ENCODE peak calls at places on chromosomes 7 and 10, in eight cellular contexts. P is Peyer's patch; Y is H1; Q is CD8-positive, alpha-beta T cell; S is ovary; L is cardiac muscle cell; G is lung; C is heart left ventricle. H is an unnamed sample.

GRCh38 chr10:61904711-61905445 is 3.4 kb downstream of the ARID5B start:
- DNase-seq in P (peak), Y (no peak), Q (peak), S (no peak), L (peak), G (no peak), C (no peak), H (no peak)

GRCh38 chr10:22218448-22218847 is 633 bp upstream of the EBLN1 start:
- DNase-seq in P (no peak), Y (no peak), Q (no peak), S (no peak), L (no peak), G (no peak), C (no peak), H (no peak)

GRCh38 chr7:21330462-21331178 is 97.3 kb upstream of the SP4 start:
- DNase-seq in P (no peak), Y (peak), Q (no peak), S (no peak), L (no peak), G (no peak), C (no peak), H (no peak)

GRCh38 chr7:145212050-145212449 is 376.2 kb upstream of the TPK1 start:
- DNase-seq in P (no peak), Y (no peak), Q (no peak), S (no peak), L (no peak), G (no peak), C (no peak), H (no peak)

GRCh38 chr7:40888499-40888898 is 753.7 kb downstream of the SUGCT start:
- DNase-seq in P (no peak), Y (no peak), Q (no peak), S (no peak), L (no peak), G (no peak), C (no peak), H (no peak)

GRCh38 chr10:109914966-109915365 is 8.3 kb downstream of the XPNPEP1 start:
- DNase-seq in P (no peak), Y (no peak), Q (peak), S (no peak), L (no peak), G (no peak), C (no peak), H (no peak)

GRCh38 chr7:46569117-46569433 is 648.0 kb upstream of the IGFBP3 start:
- DNase-seq in P (no peak), Y (no peak), Q (no peak), S (no peak), L (no peak), G (no peak), C (no peak), H (no peak)

GRCh38 chr7:138889566-138889965 is 91.6 kb upstream of the ATP6V0A4 start:
- DNase-seq in P (no peak), Y (no peak), Q (no peak), S (no peak), L (no peak), G (no peak), C (no peak), H (no peak)

GRCh38 chr10:70331486-70332268 is 47.9 kb upstream of the NPFFR1 start:
- DNase-seq in P (peak), Y (no peak), Q (no peak), S (peak), L (peak), G (peak), C (peak), H (no peak)

GRCh38 chr10:68095176-68095575 is 14.1 kb upstream of the MYPN start:
- DNase-seq in P (no peak), Y (no peak), Q (no peak), S (no peak), L (no peak), G (no peak), C (no peak), H (no peak)

GRCh38 chr10:30529373-30529998 is 95.5 kb downstream of the MAP3K8 start:
- DNase-seq in P (peak), Y (no peak), Q (peak), S (no peak), L (no peak), G (peak), C (peak), H (peak)

GRCh38 chr10:19819419-19820033 is 3.3 kb downstream of the PLXDC2 start:
- DNase-seq in P (no peak), Y (no peak), Q (no peak), S (no peak), L (peak), G (no peak), C (peak), H (no peak)

GRCh38 chr7:79421751-79422150 is 31.7 kb downstream of the MAGI2 start:
- DNase-seq in P (no peak), Y (no peak), Q (no peak), S (no peak), L (no peak), G (no peak), C (no peak), H (no peak)

GRCh38 chr10:131167036-131167860 is 144.3 kb downstream of the TCERG1L start:
- DNase-seq in P (no peak), Y (no peak), Q (no peak), S (no peak), L (no peak), G (no peak), C (no peak), H (peak)

GRCh38 chr7:104328308-104328969 is at the start of gene LHFPL3:
- DNase-seq in P (no peak), Y (peak), Q (no peak), S (no peak), L (peak), G (no peak), C (no peak), H (no peak)

GRCh38 chr10:29915116-29915785 is 144.1 kb downstream of the JCAD start:
- DNase-seq in P (no peak), Y (no peak), Q (no peak), S (no peak), L (no peak), G (no peak), C (no peak), H (no peak)

GRCh38 chr7:151057737-151057988 is at the start of gene CDK5:
- DNase-seq in P (no peak), Y (no peak), Q (no peak), S (no peak), L (no peak), G (no peak), C (no peak), H (no peak)

GRCh38 chr7:9186730-9187129 is 753.3 kb downstream of the NXPH1 start:
- DNase-seq in P (no peak), Y (no peak), Q (no peak), S (no peak), L (no peak), G (no peak), C (no peak), H (no peak)

GRCh38 chr10:132311338-132311939 is 3.7 kb upstream of the STK32C start:
- DNase-seq in P (no peak), Y (no peak), Q (no peak), S (no peak), L (no peak), G (no peak), C (no peak), H (no peak)

GRCh38 chr10:42962902-42963231 is 114.0 kb upstream of the RET start:
- DNase-seq in P (no peak), Y (no peak), Q (no peak), S (no peak), L (no peak), G (no peak), C (peak), H (peak)

GRCh38 chr7:17298102-17298839 is at the start of gene AHR:
- DNase-seq in P (peak), Y (peak), Q (peak), S (peak), L (peak), G (peak), C (peak), H (peak)

GRCh38 chr10:29617880-29618340 is 16.9 kb downstream of the SVIL start:
- DNase-seq in P (no peak), Y (no peak), Q (no peak), S (peak), L (no peak), G (no peak), C (peak), H (no peak)

GRCh38 chr10:8628351-8628750 is 573.9 kb downstream of the GATA3 start:
- DNase-seq in P (no peak), Y (no peak), Q (no peak), S (no peak), L (no peak), G (no peak), C (no peak), H (no peak)

GRCh38 chr7:108603922-108604684 is 34.4 kb downstream of the DNAJB9 start:
- DNase-seq in P (no peak), Y (no peak), Q (no peak), S (no peak), L (no peak), G (no peak), C (no peak), H (no peak)

GRCh38 chr10:121511943-121512342 is 86.3 kb downstream of the FGFR2 start:
- DNase-seq in P (no peak), Y (no peak), Q (no peak), S (no peak), L (no peak), G (no peak), C (no peak), H (no peak)

GRCh38 chr10:68871731-68872342 is 29.3 kb upstream of the DDX50 start:
- DNase-seq in P (no peak), Y (no peak), Q (no peak), S (no peak), L (peak), G (no peak), C (no peak), H (no peak)

GRCh38 chr7:90592036-90592435 is 4.1 kb upstream of the CDK14 start:
- DNase-seq in P (no peak), Y (no peak), Q (no peak), S (no peak), L (no peak), G (no peak), C (no peak), H (no peak)

GRCh38 chr7:155107126-155107525 is 37.0 kb downstream of the HTR5A start:
- DNase-seq in P (no peak), Y (no peak), Q (no peak), S (no peak), L (no peak), G (no peak), C (no peak), H (no peak)

GRCh38 chr10:86872757-86873156 is 84.7 kb downstream of the MMRN2 start:
- DNase-seq in P (no peak), Y (no peak), Q (no peak), S (no peak), L (no peak), G (no peak), C (no peak), H (no peak)

GRCh38 chr7:51229106-51229537 is 87.5 kb downstream of the COBL start:
- DNase-seq in P (no peak), Y (no peak), Q (no peak), S (no peak), L (no peak), G (no peak), C (no peak), H (peak)

GRCh38 chr10:34491666-34492065 is 323.4 kb downstream of the PARD3 start:
- DNase-seq in P (no peak), Y (no peak), Q (no peak), S (no peak), L (no peak), G (no peak), C (no peak), H (no peak)

GRCh38 chr10:26621889-26622681 is 75.4 kb upstream of the PDSS1 start:
- DNase-seq in P (peak), Y (peak), Q (no peak), S (no peak), L (peak), G (peak), C (no peak), H (no peak)

GRCh38 chr7:44144968-44145418 is 3.9 kb upstream of the MYL7 start:
- DNase-seq in P (no peak), Y (no peak), Q (no peak), S (peak), L (no peak), G (no peak), C (no peak), H (peak)

GRCh38 chr7:44147026-44147881 is 6.1 kb upstream of the MYL7 start:
- DNase-seq in P (no peak), Y (no peak), Q (no peak), S (peak), L (peak), G (no peak), C (no peak), H (peak)

GRCh38 chr7:44145419-44145968 is 4.4 kb upstream of the MYL7 start:
- DNase-seq in P (peak), Y (peak), Q (peak), S (peak), L (no peak), G (no peak), C (no peak), H (no peak)

GRCh38 chr7:44144426-44144967 is 3.4 kb upstream of the MYL7 start:
- DNase-seq in P (no peak), Y (no peak), Q (no peak), S (peak), L (no peak), G (no peak), C (no peak), H (peak)

DNA sequence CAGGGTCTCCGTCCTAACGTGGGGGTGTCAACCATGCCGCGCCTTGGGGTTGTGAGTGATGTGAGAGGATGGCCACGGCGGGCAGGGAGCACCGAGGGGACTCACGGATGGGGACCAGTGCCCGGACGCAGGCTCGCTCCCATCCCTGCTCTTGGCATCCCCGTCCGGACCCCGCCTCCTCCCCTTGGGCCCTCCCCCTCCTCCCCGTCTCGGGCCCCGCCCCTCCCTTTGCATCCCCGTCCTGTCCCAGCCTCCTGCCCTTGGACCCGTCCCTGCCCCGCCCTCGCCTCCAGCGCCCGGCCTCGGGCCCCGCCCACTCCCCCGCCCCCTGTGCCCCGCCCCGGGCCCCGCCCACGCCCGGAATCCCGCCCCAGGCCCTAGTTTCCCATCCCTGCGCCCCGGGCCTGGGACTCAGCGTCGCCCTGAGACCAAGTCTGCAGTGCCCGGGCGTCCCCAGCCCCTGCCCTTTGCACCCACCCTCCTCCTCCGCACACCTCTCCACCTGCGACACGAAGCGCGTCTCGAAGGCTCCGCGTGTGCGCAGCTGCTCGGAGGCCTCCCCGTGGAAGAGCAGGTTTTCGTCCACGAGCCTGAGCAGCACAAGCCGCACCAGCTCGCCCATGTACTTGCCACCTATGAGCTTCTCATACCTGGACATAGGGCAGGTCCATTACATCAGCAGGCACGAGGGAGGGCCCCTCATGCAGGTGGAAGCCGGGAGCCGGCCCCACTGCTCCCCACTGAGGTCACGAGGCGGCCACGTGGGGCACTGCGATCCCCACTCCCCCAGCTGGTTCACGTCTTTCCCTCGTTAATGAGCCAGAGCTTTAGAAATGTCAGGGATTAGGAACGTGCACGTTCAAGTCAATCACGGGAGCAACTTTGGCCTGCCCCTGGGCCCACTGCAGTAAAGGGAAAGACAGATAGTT is 5.1 kb upstream of the MYL7 start:
- DNase-seq in P (peak), Y (peak), Q (peak), S (peak), L (peak), G (peak), C (peak), H (peak)
- H3K4me3 ChIP-seq in P (peak), Y (peak), Q (peak), S (peak), L (peak), G (peak), C (peak), H (peak)

GRCh38 chr10:48444861-48445841 is 138.7 kb downstream of the MAPK8 start:
- DNase-seq in P (no peak), Y (peak), Q (no peak), S (no peak), L (peak), G (peak), C (no peak), H (no peak)
- H3K27ac ChIP-seq in P (no peak), Y (no peak), Q (no peak), S (no peak), L (no peak), G (no peak), C (no peak), H (no peak)

GRCh38 chr7:96322373-96322695 is 436 bp upstream of the SLC25A13 start:
- DNase-seq in P (no peak), Y (no peak), Q (no peak), S (no peak), L (no peak), G (no peak), C (no peak), H (no peak)
- TF ChIP-seq CTCF in P (no peak), Y (no peak), Q (no peak), S (no peak), L (no peak), G (no peak), C (no peak), H (no peak)

GRCh38 chr10:44864042-44864436 is 47.1 kb upstream of the TMEM72 start:
- DNase-seq in P (no peak), Y (peak), Q (no peak), S (peak), L (peak), G (no peak), C (no peak), H (no peak)
- H3K4me3 ChIP-seq in P (no peak), Y (peak), Q (peak), S (peak), L (peak), G (no peak), C (peak), H (peak)

GRCh38 chr10:114174462-114175190 is 623 bp upstream of the CCDC186 start:
- DNase-seq in P (peak), Y (no peak), Q (no peak), S (peak), L (no peak), G (peak), C (peak), H (no peak)
- H3K27ac ChIP-seq in P (peak), Y (no peak), Q (peak), S (peak), L (peak), G (peak), C (peak), H (peak)

GRCh38 chr10:89267056-89267455 is 15.5 kb upstream of the LIPA start:
- DNase-seq in P (no peak), Y (no peak), Q (no peak), S (no peak), L (no peak), G (no peak), C (no peak), H (no peak)
- TF ChIP-seq CTCF in P (no peak), Y (no peak), Q (no peak), S (no peak), L (no peak), G (no peak), C (no peak), H (no peak)

DNA sequence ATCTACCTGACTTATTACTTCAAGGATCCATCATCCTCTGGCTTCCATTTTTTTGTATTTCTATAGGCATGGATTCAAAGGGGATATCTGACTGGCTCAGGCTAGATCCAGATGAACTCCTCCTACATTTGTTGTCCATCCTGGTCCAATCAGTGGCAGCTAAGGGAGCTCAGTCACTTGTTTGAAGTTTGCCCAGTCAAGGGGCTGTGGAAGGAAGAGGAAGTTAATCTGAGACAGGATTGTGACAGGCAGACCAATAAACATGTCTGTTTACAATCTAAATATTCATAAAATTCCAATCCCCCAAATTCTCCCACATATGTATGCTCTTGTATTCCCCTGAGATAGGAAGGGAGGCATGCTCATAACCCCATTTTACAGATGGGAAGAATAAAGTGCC is 48.7 kb downstream of the CAV1 start:
- DNase-seq in P (no peak), Y (no peak), Q (no peak), S (no peak), L (no peak), G (no peak), C (no peak), H (no peak)
- H3K4me3 ChIP-seq in P (no peak), Y (no peak), Q (no peak), S (no peak), L (no peak), G (no peak), C (no peak), H (no peak)

DNA sequence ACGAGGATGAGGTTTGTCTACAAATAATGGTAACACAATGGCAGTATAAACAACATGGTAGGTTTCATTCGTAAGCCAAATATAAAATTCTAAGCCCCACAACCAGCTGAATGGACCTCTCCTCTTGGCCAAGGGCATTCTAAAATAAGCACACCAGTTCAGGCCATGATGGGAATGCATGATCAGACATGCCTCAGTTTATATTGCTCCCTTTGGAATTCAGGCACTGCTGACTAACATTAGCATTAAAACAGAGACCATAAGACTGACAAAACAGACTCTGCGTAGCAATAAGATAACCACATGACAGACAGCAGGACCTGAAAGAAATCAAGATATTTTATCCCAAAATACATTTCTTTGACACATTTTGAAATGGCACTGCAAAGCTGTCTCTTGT is 125.8 kb downstream of the FAM107B start:
- DNase-seq in P (no peak), Y (no peak), Q (no peak), S (no peak), L (no peak), G (no peak), C (no peak), H (no peak)
- H3K27ac ChIP-seq in P (peak), Y (no peak), Q (peak), S (no peak), L (peak), G (no peak), C (peak), H (peak)

GRCh38 chr10:104317195-104318095 is 20.8 kb downstream of the ITPRIP start:
- DNase-seq in P (no peak), Y (no peak), Q (no peak), S (peak), L (no peak), G (no peak), C (no peak), H (no peak)
- TF ChIP-seq CTCF in P (no peak), Y (no peak), Q (no peak), S (no peak), L (no peak), G (no peak), C (no peak), H (no peak)

GRCh38 chr7:524800-525199 is 5.2 kb upstream of the PDGFA start:
- DNase-seq in P (no peak), Y (no peak), Q (no peak), S (no peak), L (no peak), G (no peak), C (no peak), H (no peak)
- H3K4me3 ChIP-seq in P (no peak), Y (no peak), Q (no peak), S (no peak), L (no peak), G (no peak), C (no peak), H (no peak)